ENCODE peak calls at places on chromosomes 1 and 21, in five cellular contexts. B, T, Q, C and A are unnamed samples.

GRCh38 chr1:202632241-202632640 is 78.0 kb downstream of the SYT2 start:
- DNase-seq in B (no peak), T (no peak), Q (no peak), C (no peak), A (no peak)

GRCh38 chr1:177172866-177173265 is 2.1 kb downstream of the BRINP2 start:
- DNase-seq in B (no peak), T (no peak), Q (no peak), C (no peak), A (peak; percentile 25)

GRCh38 chr1:228000836-228001563 is 5.8 kb upstream of the WNT3A start:
- DNase-seq in B (no peak), T (no peak), Q (no peak), C (no peak), A (no peak)

GRCh38 chr1:199292873-199293272 is 654.0 kb downstream of the PTPRC start:
- DNase-seq in B (no peak), T (no peak), Q (no peak), C (no peak), A (no peak)

GRCh38 chr1:210647406-210648333 is 319.0 kb downstream of the HHAT start:
- DNase-seq in B (peak; percentile 40), T (peak; percentile 85), Q (no peak), C (no peak), A (peak; percentile 40)

GRCh38 chr1:60920561-60920960 is 161.8 kb upstream of the NFIA start:
- DNase-seq in B (no peak), T (no peak), Q (no peak), C (no peak), A (no peak)

GRCh38 chr1:56376188-56376984 is 203.0 kb downstream of the PLPP3 start:
- DNase-seq in B (peak; percentile 80), T (peak; percentile 51), Q (peak; percentile 32), C (peak; percentile 64), A (no peak)

GRCh38 chr1:90475623-90476022 is 241.5 kb downstream of the BARHL2 start:
- DNase-seq in B (no peak), T (peak; percentile 3), Q (no peak), C (no peak), A (no peak)

GRCh38 chr1:3463408-3463811 is 8.9 kb downstream of the ARHGEF16 start:
- DNase-seq in B (no peak), T (no peak), Q (no peak), C (no peak), A (no peak)

GRCh38 chr1:84174051-84174556 is 30.0 kb downstream of the PRKACB start:
- DNase-seq in B (peak; percentile 37), T (peak; percentile 78), Q (no peak), C (no peak), A (no peak)

GRCh38 chr1:162976628-162977027 is 92.5 kb upstream of the RGS4 start:
- DNase-seq in B (no peak), T (no peak), Q (no peak), C (no peak), A (no peak)

GRCh38 chr1:55781944-55782482 is 566.8 kb upstream of the USP24 start:
- DNase-seq in B (peak; percentile 71), T (peak; percentile 94), Q (no peak), C (peak; percentile 14), A (peak; percentile 82)

GRCh38 chr1:112319371-112320034 is 76.5 kb upstream of the CTTNBP2NL start:
- DNase-seq in B (no peak), T (no peak), Q (no peak), C (no peak), A (no peak)

GRCh38 chr1:3461934-3462275 is 7.4 kb downstream of the ARHGEF16 start:
- DNase-seq in B (no peak), T (no peak), Q (peak; percentile 11), C (no peak), A (no peak)

GRCh38 chr1:114986286-114986685 is 43.3 kb upstream of the TSHB start:
- DNase-seq in B (peak; percentile 26), T (no peak), Q (no peak), C (no peak), A (no peak)

GRCh38 chr1:100769323-100769722 is 49.8 kb downstream of the VCAM1 start:
- DNase-seq in B (no peak), T (no peak), Q (no peak), C (no peak), A (no peak)

GRCh38 chr1:98330224-98330623 is 331.3 kb upstream of the SNX7 start:
- DNase-seq in B (no peak), T (no peak), Q (no peak), C (no peak), A (no peak)

GRCh38 chr1:98870959-98871903 is 133.4 kb downstream of the PLPPR5 start:
- DNase-seq in B (no peak), T (peak; percentile 3), Q (no peak), C (no peak), A (no peak)

GRCh38 chr21:45288441-45288841 is 746 bp upstream of the POFUT2 start:
- DNase-seq in B (no peak), T (no peak), Q (no peak), C (no peak), A (no peak)

GRCh38 chr21:36218691-36219090 is 62.1 kb downstream of the DOP1B start:
- DNase-seq in B (no peak), T (no peak), Q (no peak), C (no peak), A (no peak)

GRCh38 chr1:219544163-219544846 is 68.6 kb downstream of the ZC3H11B start:
- DNase-seq in B (no peak), T (peak; percentile 28), Q (no peak), C (no peak), A (no peak)

GRCh38 chr21:25813917-25814316 is 79.1 kb downstream of the GABPA start:
- DNase-seq in B (no peak), T (no peak), Q (no peak), C (no peak), A (no peak)

GRCh38 chr1:232292818-232293217 is 337.1 kb downstream of the SIPA1L2 start:
- DNase-seq in B (no peak), T (no peak), Q (no peak), C (no peak), A (no peak)

GRCh38 chr1:87678221-87678715 is 349.6 kb downstream of the LMO4 start:
- DNase-seq in B (no peak), T (no peak), Q (no peak), C (no peak), A (no peak)

GRCh38 chr1:187153047-187153446 is 324.3 kb downstream of the PLA2G4A start:
- DNase-seq in B (no peak), T (no peak), Q (no peak), C (no peak), A (no peak)

GRCh38 chr1:203289281-203289981 is 15.9 kb upstream of the BTG2 start:
- DNase-seq in B (no peak), T (no peak), Q (no peak), C (no peak), A (no peak)

GRCh38 chr1:61426254-61426653 is 298.7 kb downstream of the TM2D1 start:
- DNase-seq in B (no peak), T (no peak), Q (peak; percentile 33), C (peak; percentile 14), A (no peak)

GRCh38 chr1:41475859-41476567 is 8.5 kb downstream of the EDN2 start:
- DNase-seq in B (peak; percentile 58), T (no peak), Q (no peak), C (no peak), A (no peak)

GRCh38 chr1:21154717-21155116 is 22.0 kb downstream of the EIF4G3 start:
- DNase-seq in B (no peak), T (no peak), Q (no peak), C (no peak), A (no peak)

GRCh38 chr1:215539803-215540575 is 27.1 kb upstream of the KCTD3 start:
- DNase-seq in B (peak; percentile 61), T (peak; percentile 47), Q (no peak), C (no peak), A (no peak)

GRCh38 chr1:97685355-97685754 is 235.5 kb downstream of the DPYD start:
- DNase-seq in B (no peak), T (no peak), Q (no peak), C (no peak), A (no peak)

GRCh38 chr1:19432943-19433609 is 52.3 kb downstream of the CAPZB start:
- DNase-seq in B (peak; percentile 41), T (no peak), Q (no peak), C (peak; percentile 80), A (peak; percentile 48)

GRCh38 chr1:41529621-41530395 is 45.3 kb upstream of the EDN2 start:
- DNase-seq in B (no peak), T (no peak), Q (no peak), C (no peak), A (no peak)

DNA sequence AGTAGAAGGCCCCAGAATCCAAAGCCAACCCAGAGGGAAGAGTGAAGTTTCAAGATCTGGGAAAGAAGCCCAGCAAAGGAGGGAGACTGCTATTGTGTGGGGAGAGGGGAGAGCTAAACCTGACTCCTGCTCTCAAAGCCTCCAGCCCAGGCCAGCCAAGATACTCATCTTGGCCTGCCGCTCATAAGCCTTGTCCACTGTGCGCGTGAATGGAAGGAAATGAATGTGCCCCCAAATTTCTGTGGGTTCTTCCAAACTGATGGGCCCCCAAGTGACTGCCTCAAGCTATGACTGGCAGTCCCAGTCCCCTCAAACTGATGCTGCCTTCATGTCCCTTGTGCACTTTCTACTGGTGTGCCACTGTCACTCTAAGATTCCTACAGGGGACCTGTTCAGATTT is 2.0 kb downstream of the PLXNA2 start:
- DNase-seq in B (no peak), T (no peak), Q (no peak), C (no peak), A (no peak)
- H3K4me3 ChIP-seq in B (peak overlapping the region; percentile 82), T (peak overlapping the region; percentile 77), Q (peak overlapping the region; percentile 94), C (peak overlapping the region; percentile 78), A (peak overlapping the region; percentile 81)

GRCh38 chr1:18093646-18094045 is 14.0 kb upstream of the IGSF21 start:
- DNase-seq in B (no peak), T (no peak), Q (no peak), C (no peak), A (no peak)
- H3K4me3 ChIP-seq in B (no peak overlapping the region), T (no peak overlapping the region), Q (no peak overlapping the region), C (no peak overlapping the region), A (no peak overlapping the region)

DNA sequence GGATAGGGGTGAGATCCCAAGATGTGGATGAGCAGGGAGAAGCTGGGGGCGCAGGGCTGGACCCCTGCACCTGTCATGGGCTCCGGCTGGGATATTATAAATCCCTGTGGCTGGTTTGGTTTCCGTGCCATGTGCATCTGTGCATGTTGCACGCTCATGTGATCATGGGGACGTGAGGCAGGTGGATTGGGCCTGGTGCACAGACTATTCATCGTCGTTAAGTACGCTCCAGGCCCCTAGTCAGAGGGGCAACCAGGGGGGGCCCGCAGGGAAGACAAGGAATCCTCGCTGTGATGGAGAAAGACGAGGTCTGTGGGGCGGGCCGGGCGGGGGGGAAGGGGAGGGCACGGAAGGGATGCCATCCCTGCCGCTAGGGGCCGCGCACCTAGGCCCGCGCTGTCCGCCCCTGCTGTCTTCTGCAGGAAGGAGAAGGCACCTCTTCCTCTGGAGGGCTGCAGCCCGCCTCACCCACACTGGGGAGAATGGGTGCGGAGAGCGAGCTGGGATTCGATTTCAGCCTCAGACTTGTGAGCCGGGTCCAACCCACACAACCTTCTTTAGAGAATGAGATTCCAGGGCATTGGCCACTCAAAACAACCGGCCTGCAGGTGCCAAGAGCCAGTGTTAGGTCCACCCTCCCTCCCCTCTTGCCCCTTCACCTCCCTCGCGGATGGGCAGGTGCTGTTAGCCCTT is 766 bp upstream of the LRP8 start:
- DNase-seq in B (no peak), T (no peak), Q (no peak), C (no peak), A (no peak)
- H3K4me3 ChIP-seq in B (no peak overlapping the region), T (no peak overlapping the region), Q (peak overlapping the region; percentile 82), C (peak overlapping the region; percentile 29), A (peak overlapping the region; percentile 52)

DNA sequence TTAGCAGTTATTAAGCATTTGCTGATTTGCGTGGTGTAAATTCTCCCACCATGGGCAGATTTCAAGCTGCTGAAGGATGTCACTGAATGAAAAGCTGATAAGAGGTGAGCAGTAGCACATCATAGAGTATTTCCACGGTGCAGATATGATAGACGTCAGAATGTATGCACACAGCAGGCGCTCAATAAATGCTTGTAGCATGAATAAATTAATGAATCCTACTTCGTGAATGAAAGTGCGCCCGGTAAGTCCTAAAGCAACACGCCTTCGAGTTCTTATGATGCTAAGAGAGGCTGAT is 505 bp upstream of the UBIAD1 start:
- DNase-seq in B (no peak), T (peak; percentile 64), Q (no peak), C (no peak), A (no peak)
- H3K4me3 ChIP-seq in B (peak overlapping the region; percentile 48), T (peak overlapping the region; percentile 22), Q (peak overlapping the region; percentile 54), C (peak overlapping the region; percentile 20), A (peak overlapping the region; percentile 37)